ENCODE peak calls at places on chromosomes 1 and 21, in four cellular contexts. U is heart right ventricle, I is A549, K is transverse colon. F is an unnamed sample.

GRCh38 chr1:165114022-165114888 is 242.3 kb downstream of the LMX1A start:
- DNase-seq in U (no peak), I (peak), K (peak), F (no peak)

GRCh38 chr1:118986291-118986838 is 1.8 kb downstream of the TBX15 start:
- DNase-seq in U (no peak), I (no peak), K (no peak), F (no peak)

GRCh38 chr21:36379236-36379635 is 6.0 kb upstream of the CHAF1B start:
- DNase-seq in U (no peak), I (no peak), K (no peak), F (no peak)

GRCh38 chr1:107804134-107804533 is 160.8 kb downstream of the VAV3 start:
- DNase-seq in U (no peak), I (no peak), K (no peak), F (no peak)

GRCh38 chr1:52726265-52727113 is at the start of gene ZYG11B:
- DNase-seq in U (peak), I (peak), K (peak), F (peak)

GRCh38 chr1:224497714-224498573 is 63.3 kb upstream of the WDR26 start:
- DNase-seq in U (peak), I (peak), K (no peak), F (no peak)

GRCh38 chr1:94884101-94884875 is 42.6 kb downstream of the CNN3 start:
- DNase-seq in U (no peak), I (no peak), K (no peak), F (no peak)

GRCh38 chr21:40272037-40272436 is 404.8 kb downstream of the PCP4 start:
- DNase-seq in U (no peak), I (no peak), K (no peak), F (no peak)

GRCh38 chr1:25472494-25472893 is 41.8 kb downstream of the MACO1 start:
- DNase-seq in U (no peak), I (no peak), K (no peak), F (no peak)

GRCh38 chr1:12473596-12474329 is 144.2 kb downstream of the DHRS3 start:
- DNase-seq in U (no peak), I (peak), K (no peak), F (no peak)

GRCh38 chr1:206685749-206686485 is 1.2 kb downstream of the MAPKAPK2 start:
- DNase-seq in U (peak), I (peak), K (peak), F (peak)

GRCh38 chr1:205880923-205881322 is 31.0 kb upstream of the PM20D1 start:
- DNase-seq in U (no peak), I (no peak), K (no peak), F (no peak)

GRCh38 chr1:10776206-10776905 is 20.1 kb downstream of the CASZ1 start:
- DNase-seq in U (no peak), I (no peak), K (peak), F (no peak)

GRCh38 chr1:10211805-10212405 is 1.5 kb downstream of the KIF1B start:
- DNase-seq in U (no peak), I (peak), K (no peak), F (no peak)

GRCh38 chr21:46059195-46059594 is 38.7 kb upstream of the COL6A2 start:
- DNase-seq in U (no peak), I (no peak), K (no peak), F (no peak)

GRCh38 chr1:181112071-181112929 is 23.8 kb downstream of the IER5 start:
- DNase-seq in U (peak), I (peak), K (peak), F (peak)

DNA sequence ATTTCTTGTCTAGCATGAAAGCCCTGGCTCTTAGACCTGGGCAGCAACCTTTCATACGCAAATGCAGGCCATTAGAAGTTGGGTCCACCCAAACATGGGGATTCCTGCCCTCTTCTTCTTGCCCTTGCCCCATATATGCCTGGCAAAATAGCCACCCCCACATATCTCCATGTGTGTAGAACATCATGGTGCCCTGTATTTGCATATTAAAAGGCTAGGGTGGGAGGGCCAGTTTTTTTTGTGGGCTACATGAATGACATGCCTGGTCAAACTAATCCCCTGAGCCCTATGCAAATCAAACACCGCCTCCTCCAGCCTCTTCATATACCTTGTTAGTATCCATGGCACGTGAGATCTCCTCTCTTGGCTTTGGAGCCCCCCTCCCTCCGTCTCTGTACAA is 24.7 kb downstream of the MFSD2A start:
- DNase-seq in U (no peak), I (no peak), K (no peak), F (no peak)
- TF ChIP-seq CTCF in U (no peak), I (no peak), K (no peak), F (no peak)

GRCh38 chr1:22637952-22638445 is 1.6 kb downstream of the C1QA start:
- DNase-seq in U (no peak), I (no peak), K (no peak), F (no peak)

GRCh38 chr1:22641247-22641646 is 2.2 kb upstream of the C1QC start:
- DNase-seq in U (no peak), I (no peak), K (no peak), F (no peak)

GRCh38 chr1:22636927-22637326 is 499 bp downstream of the C1QA start:
- DNase-seq in U (no peak), I (no peak), K (no peak), F (no peak)

GRCh38 chr1:22638476-22639234 is 2.2 kb downstream of the C1QA start:
- DNase-seq in U (no peak), I (no peak), K (no peak), F (no peak)

DNA sequence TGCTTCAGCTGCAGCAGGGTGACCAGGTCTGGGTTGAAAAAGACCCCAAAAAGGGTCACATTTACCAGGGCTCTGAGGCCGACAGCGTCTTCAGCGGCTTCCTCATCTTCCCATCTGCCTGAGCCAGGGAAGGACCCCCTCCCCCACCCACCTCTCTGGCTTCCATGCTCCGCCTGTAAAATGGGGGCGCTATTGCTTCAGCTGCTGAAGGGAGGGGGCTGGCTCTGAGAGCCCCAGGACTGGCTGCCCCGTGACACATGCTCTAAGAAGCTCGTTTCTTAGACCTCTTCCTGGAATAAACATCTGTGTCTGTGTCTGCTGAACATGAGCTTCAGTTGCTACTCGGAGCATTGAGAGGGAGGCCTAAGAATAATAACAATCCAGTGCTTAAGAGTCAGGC is 2.9 kb downstream of the C1QA start:
- DNase-seq in U (no peak), I (peak), K (peak), F (no peak)
- TF ChIP-seq CTCF in U (no peak), I (no peak), K (no peak), F (no peak)

GRCh38 chr21:34912022-34912933 is 136.8 kb downstream of the RUNX1 start:
- DNase-seq in U (no peak), I (no peak), K (no peak), F (no peak)
- TF ChIP-seq CTCF in U (no peak), I (no peak), K (no peak), F (peak)

GRCh38 chr1:201624741-201625646 is 86.1 kb downstream of the NAV1 start:
- DNase-seq in U (no peak), I (peak), K (no peak), F (peak)
- TF ChIP-seq CTCF in U (no peak), I (no peak), K (no peak), F (peak)

DNA sequence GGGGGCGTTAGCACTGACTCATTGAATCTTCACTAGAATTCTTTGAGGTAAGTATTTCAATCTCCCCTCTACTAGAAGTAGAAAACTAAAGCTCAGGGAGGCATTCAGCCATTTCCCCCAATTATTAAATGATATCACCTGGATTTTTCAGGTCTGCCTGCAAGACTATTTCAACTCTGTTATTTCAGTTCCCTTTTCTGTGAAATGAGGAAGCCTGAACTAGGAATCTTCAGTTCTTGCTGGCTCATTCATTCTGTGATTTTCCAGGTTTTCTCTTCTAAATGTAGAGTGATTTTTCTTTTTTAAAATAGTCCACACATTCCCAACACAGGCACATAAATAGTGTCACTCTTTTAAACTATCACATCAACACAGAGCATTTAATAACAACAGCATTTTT is 337.0 kb upstream of the NR5A2 start:
- DNase-seq in U (no peak), I (no peak), K (no peak), F (no peak)
- TF ChIP-seq CTCF in U (no peak), I (no peak), K (no peak), F (no peak)

DNA sequence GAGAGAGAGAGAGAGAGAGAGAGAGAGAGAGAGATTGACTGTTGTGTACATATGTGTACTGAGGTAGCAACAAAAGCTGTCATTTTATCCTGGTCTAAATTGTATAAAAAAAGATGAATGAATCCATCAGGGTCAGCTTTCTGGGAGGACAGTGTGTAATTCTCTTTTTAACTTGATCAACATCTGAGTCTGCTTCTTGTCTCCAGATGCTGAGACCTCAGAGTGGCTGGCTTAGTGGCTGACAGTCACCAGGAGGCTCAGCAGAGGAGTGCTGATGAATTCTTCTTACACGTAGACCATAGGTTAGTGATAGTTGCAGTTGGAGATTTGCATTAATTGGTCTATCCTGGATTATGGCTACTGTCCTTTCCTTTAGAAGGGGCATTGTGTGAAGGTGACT is 28.5 kb upstream of the PLXNA2 start:
- DNase-seq in U (no peak), I (no peak), K (no peak), F (no peak)
- TF ChIP-seq CTCF in U (no peak), I (no peak), K (no peak), F (no peak)

GRCh38 chr1:3431266-3431665 is 23.2 kb upstream of the ARHGEF16 start:
- DNase-seq in U (peak), I (no peak), K (no peak), F (no peak)
- TF ChIP-seq CTCF in U (no peak), I (peak), K (no peak), F (peak)

DNA sequence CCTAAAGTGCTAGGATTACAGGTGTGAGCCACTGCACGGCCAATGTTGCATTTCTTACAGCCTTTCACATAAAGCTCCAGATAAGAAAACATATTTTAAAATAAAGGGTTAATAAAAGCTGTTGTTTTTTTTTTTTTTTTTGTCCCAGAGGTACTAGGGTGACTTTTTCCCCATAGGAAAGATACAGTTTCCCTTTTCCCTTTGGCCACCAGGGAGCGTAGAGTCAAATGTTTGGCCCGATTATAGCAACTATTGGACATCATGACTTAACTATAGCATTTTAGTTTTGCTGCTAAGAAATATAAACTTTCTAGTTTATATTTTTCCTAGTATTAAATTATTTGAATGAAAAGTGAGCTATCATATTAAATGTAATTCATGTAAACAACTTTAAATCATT is 31.4 kb downstream of the GRIK3 start:
- DNase-seq in U (no peak), I (no peak), K (no peak), F (no peak)
- TF ChIP-seq CTCF in U (no peak), I (no peak), K (no peak), F (no peak)

DNA sequence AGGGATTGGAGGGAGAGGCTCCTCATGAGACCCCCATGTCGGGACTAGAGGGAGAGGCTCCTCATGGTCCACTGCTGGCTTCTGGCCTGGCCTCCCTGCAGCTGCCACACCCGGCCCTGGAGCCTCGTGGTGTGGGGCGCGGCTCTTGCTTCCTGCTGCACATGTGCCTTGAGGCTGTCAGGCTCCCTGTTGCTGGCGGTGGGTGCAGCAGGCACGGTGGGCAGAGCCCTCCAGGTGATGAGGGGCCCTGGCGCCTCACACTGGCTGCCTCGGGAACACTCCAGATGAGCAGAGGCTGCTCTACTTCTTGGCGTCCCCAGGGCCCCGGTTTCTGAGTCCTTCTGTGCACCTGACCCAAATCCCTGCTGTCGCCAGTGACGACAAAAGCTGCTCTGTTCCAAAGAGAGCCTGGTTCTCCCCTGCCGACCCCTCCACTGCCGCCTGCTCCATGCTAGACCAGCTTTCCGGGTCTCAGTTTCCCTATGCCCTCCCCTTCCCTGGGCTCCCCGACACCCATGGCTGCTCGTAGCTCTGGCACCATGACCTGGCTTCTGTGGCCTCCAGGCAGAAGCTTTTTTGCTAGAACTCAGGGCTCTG is 9.7 kb upstream of the ATAD3B start:
- DNase-seq in U (no peak), I (no peak), K (peak), F (no peak)
- TF ChIP-seq CTCF in U (no peak), I (no peak), K (no peak), F (no peak)

DNA sequence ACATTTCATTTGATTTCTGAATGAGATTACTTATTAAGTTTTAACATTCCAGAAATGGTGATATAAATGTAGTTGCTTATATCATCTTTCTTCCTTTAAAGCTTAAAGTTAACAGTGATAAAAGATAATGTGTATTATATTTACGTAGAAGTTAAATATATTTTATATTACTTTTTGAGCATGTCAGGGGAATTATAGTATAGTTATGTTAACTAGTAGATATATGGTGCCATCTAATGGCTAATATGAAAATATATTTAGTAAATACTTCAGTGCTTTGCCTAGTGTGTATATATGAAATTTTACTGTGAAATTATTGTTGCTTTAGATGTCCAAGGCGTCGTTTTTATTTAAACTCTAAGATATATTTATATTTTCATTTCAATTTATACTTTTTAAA is 51.5 kb downstream of the SYT14 start:
- DNase-seq in U (no peak), I (peak), K (no peak), F (no peak)
- TF ChIP-seq CTCF in U (peak), I (peak), K (peak), F (no peak)

F was measured in AG09319.